ENCODE peak calls at places on chromosomes 6 and 20, in four cellular contexts. One of them, this sample, is unnamed. For H3K4me1, the result is how much of the 10 kb centered on the place peaks cover.

GRCh38 chr6:128351255-128351514 is 169.2 kb downstream of the PTPRK start:
- DNase-seq in lower lobe of right lung: no peak
- DNase-seq in CD8-positive, alpha-beta T cell: no peak
- DNase-seq in colonic mucosa: no peak
- DNase-seq in this sample: no peak

GRCh38 chr6:140541288-140541687 is 1166.8 kb upstream of the CITED2 start:
- DNase-seq in lower lobe of right lung: no peak
- DNase-seq in CD8-positive, alpha-beta T cell: no peak
- DNase-seq in colonic mucosa: no peak
- DNase-seq in this sample: peak

GRCh38 chr20:33433465-33433864 is 10.1 kb downstream of the SNTA1 start:
- DNase-seq in lower lobe of right lung: peak
- DNase-seq in CD8-positive, alpha-beta T cell: no peak
- DNase-seq in colonic mucosa: no peak
- DNase-seq in this sample: no peak

GRCh38 chr6:53188840-53189232 is 40.2 kb upstream of the GCM1 start:
- DNase-seq in lower lobe of right lung: no peak
- DNase-seq in CD8-positive, alpha-beta T cell: no peak
- DNase-seq in colonic mucosa: no peak
- DNase-seq in this sample: no peak

GRCh38 chr20:62219992-62220665 is at the start of gene HRH3:
- DNase-seq in lower lobe of right lung: no peak
- DNase-seq in CD8-positive, alpha-beta T cell: no peak
- DNase-seq in colonic mucosa: no peak
- DNase-seq in this sample: no peak

GRCh38 chr6:160424256-160424655 is 76.1 kb downstream of the SLC22A3 start:
- DNase-seq in lower lobe of right lung: no peak
- DNase-seq in CD8-positive, alpha-beta T cell: no peak
- DNase-seq in colonic mucosa: no peak
- DNase-seq in this sample: no peak

GRCh38 chr6:30101423-30101938 is 11.4 kb downstream of the TRIM31 start:
- DNase-seq in lower lobe of right lung: no peak
- DNase-seq in CD8-positive, alpha-beta T cell: no peak
- DNase-seq in colonic mucosa: no peak
- DNase-seq in this sample: no peak

GRCh38 chr20:36070451-36070850 is 84.1 kb upstream of the EPB41L1 start:
- DNase-seq in lower lobe of right lung: no peak
- DNase-seq in CD8-positive, alpha-beta T cell: no peak
- DNase-seq in colonic mucosa: no peak
- DNase-seq in this sample: no peak

GRCh38 chr6:136956590-136957573 is 34.8 kb downstream of the SLC35D3 start:
- DNase-seq in lower lobe of right lung: no peak
- DNase-seq in CD8-positive, alpha-beta T cell: no peak
- DNase-seq in colonic mucosa: no peak
- DNase-seq in this sample: no peak

GRCh38 chr6:136955123-136955522 is 33.0 kb downstream of the SLC35D3 start:
- DNase-seq in lower lobe of right lung: no peak
- DNase-seq in CD8-positive, alpha-beta T cell: no peak
- DNase-seq in colonic mucosa: no peak
- DNase-seq in this sample: no peak

GRCh38 chr6:136961848-136962247 is 39.7 kb downstream of the SLC35D3 start:
- DNase-seq in lower lobe of right lung: no peak
- DNase-seq in CD8-positive, alpha-beta T cell: no peak
- DNase-seq in colonic mucosa: peak
- DNase-seq in this sample: no peak

GRCh38 chr6:136959471-136959891 is 37.4 kb downstream of the SLC35D3 start:
- DNase-seq in lower lobe of right lung: peak
- DNase-seq in CD8-positive, alpha-beta T cell: no peak
- DNase-seq in colonic mucosa: peak
- DNase-seq in this sample: no peak

GRCh38 chr6:136958168-136958567 is 36.1 kb downstream of the SLC35D3 start:
- DNase-seq in lower lobe of right lung: no peak
- DNase-seq in CD8-positive, alpha-beta T cell: no peak
- DNase-seq in colonic mucosa: no peak
- DNase-seq in this sample: no peak
- H3K4me1 ChIP-seq in lower lobe of right lung: under half
- H3K4me1 ChIP-seq in CD8-positive, alpha-beta T cell: under half
- H3K4me1 ChIP-seq in colonic mucosa: under half
- H3K4me1 ChIP-seq in this sample: under half

DNA sequence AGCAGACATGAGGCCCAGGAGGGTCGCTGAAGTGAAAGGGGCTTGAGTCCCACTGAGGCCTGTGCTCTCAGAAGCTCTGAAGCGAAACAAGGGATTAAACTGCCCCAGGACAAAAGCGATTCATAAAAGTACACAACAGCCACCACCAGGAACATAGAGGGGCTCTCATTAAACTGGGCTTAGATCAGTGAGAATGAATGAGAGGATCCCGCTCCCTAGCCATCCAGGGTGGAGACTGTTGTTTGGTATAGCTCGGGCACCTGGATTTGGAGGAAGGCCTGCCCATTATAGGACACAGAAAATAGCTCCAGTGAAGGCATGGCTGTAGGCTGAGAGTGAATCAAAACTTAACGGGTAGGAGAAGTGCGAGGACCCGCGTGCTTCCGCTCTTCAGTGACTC is 91.6 kb upstream of the TAB2 start:
- DNase-seq in lower lobe of right lung: no peak
- DNase-seq in CD8-positive, alpha-beta T cell: no peak
- DNase-seq in colonic mucosa: no peak
- DNase-seq in this sample: no peak
- H3K27ac ChIP-seq in lower lobe of right lung: no peak
- H3K27ac ChIP-seq in CD8-positive, alpha-beta T cell: no peak
- H3K27ac ChIP-seq in colonic mucosa: no peak
- H3K27ac ChIP-seq in this sample: no peak

GRCh38 chr20:53829706-53830521 is 236.3 kb upstream of the ZNF217 start:
- DNase-seq in lower lobe of right lung: no peak
- DNase-seq in CD8-positive, alpha-beta T cell: no peak
- DNase-seq in colonic mucosa: no peak
- DNase-seq in this sample: peak
- H3K4me1 ChIP-seq in lower lobe of right lung: under half
- H3K4me1 ChIP-seq in CD8-positive, alpha-beta T cell: under half
- H3K4me1 ChIP-seq in colonic mucosa: under half
- H3K4me1 ChIP-seq in this sample: under half

GRCh38 chr20:2657241-2657640 is 4.8 kb downstream of the NOP56 start:
- DNase-seq in lower lobe of right lung: no peak
- DNase-seq in CD8-positive, alpha-beta T cell: no peak
- DNase-seq in colonic mucosa: no peak
- DNase-seq in this sample: no peak

GRCh38 chr20:2656471-2657117 is 4.2 kb downstream of the NOP56 start:
- DNase-seq in lower lobe of right lung: no peak
- DNase-seq in CD8-positive, alpha-beta T cell: no peak
- DNase-seq in colonic mucosa: no peak
- DNase-seq in this sample: no peak

GRCh38 chr20:2657674-2658073 is 5.2 kb downstream of the NOP56 start:
- DNase-seq in lower lobe of right lung: no peak
- DNase-seq in CD8-positive, alpha-beta T cell: no peak
- DNase-seq in colonic mucosa: no peak
- DNase-seq in this sample: no peak

GRCh38 chr20:2658414-2659354 is 5.3 kb downstream of the IDH3B start:
- DNase-seq in lower lobe of right lung: no peak
- DNase-seq in CD8-positive, alpha-beta T cell: no peak
- DNase-seq in colonic mucosa: no peak
- DNase-seq in this sample: no peak

DNA sequence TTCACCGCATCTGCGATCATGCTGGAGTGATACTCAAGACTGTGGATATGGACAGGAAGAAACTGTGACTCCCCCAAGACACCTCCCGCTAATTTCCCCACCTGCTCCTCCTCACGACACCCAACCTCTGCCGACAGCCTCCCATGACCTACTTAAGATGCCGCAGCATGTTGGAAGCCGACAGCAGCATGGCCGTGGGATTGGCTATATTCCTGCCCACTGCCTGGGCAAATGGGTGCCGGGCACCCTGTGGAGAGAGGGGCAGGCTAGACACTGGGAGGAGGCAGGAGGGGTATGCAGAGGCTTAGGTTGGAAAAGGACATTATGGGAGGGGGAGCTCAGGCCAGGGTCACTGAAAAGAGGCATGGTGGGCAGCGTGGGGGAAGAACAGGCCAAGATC is 4.5 kb downstream of the IDH3B start:
- DNase-seq in lower lobe of right lung: no peak
- DNase-seq in CD8-positive, alpha-beta T cell: no peak
- DNase-seq in colonic mucosa: no peak
- DNase-seq in this sample: no peak
- H3K27ac ChIP-seq in lower lobe of right lung: no peak
- H3K27ac ChIP-seq in CD8-positive, alpha-beta T cell: no peak
- H3K27ac ChIP-seq in colonic mucosa: no peak
- H3K27ac ChIP-seq in this sample: no peak

DNA sequence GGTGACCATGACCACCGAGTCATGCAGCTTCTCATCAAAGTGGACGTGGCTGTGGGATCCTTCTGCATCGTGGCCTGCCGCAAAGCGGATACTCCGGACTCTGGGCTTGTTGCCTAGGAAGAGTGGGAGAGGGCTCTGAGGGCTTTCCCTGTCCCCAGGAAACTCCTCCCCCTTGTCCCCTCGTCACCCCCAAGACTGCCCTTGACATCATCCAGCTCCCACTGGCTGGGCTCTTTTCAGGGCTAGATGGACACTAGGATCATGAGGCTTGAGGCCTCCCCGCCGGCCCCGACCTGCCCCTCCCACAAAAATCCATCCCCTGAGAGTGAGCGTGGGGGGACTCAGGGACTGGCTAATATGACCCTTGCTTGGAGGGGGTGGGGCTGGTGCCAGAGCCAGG is 9.0 kb downstream of the ADISSP start:
- DNase-seq in lower lobe of right lung: no peak
- DNase-seq in CD8-positive, alpha-beta T cell: no peak
- DNase-seq in colonic mucosa: no peak
- DNase-seq in this sample: no peak
- H3K4me1 ChIP-seq in lower lobe of right lung: under half
- H3K4me1 ChIP-seq in CD8-positive, alpha-beta T cell: under half
- H3K4me1 ChIP-seq in colonic mucosa: under half
- H3K4me1 ChIP-seq in this sample: under half

GRCh38 chr6:18147160-18147559 is 7.7 kb downstream of the TPMT start:
- DNase-seq in lower lobe of right lung: no peak
- DNase-seq in CD8-positive, alpha-beta T cell: no peak
- DNase-seq in colonic mucosa: peak
- DNase-seq in this sample: peak
- H3K27ac ChIP-seq in lower lobe of right lung: no peak
- H3K27ac ChIP-seq in CD8-positive, alpha-beta T cell: no peak
- H3K27ac ChIP-seq in colonic mucosa: peak
- H3K27ac ChIP-seq in this sample: peak